ENCODE peak calls at places on chromosome 12, in four cellular contexts. One of them, this sample, is unnamed.

GRCh38 chr12:120754792-120755191 is 29.2 kb downstream of the ACADS start:
- DNase-seq in H9: no peak
- DNase-seq in trophoblast cell: no peak
- DNase-seq in IMR-90: no peak
- DNase-seq in this sample: no peak

GRCh38 chr12:127811988-127812387 is 455.0 kb upstream of the TMEM132C start:
- DNase-seq in H9: peak; percentile 43
- DNase-seq in trophoblast cell: peak; percentile 2
- DNase-seq in IMR-90: no peak
- DNase-seq in this sample: peak; percentile 81

GRCh38 chr12:98503593-98504367 is 11.6 kb upstream of the TMPO start:
- DNase-seq in IMR-90: peak; percentile 89
- DNase-seq in trophoblast cell: peak; percentile 95
- DNase-seq in H9: peak; percentile 96
- DNase-seq in this sample: peak; percentile 98

GRCh38 chr12:2836004-2836403 is 1.2 kb upstream of the NRIP2 start:
- DNase-seq in IMR-90: no peak
- DNase-seq in H9: no peak
- DNase-seq in trophoblast cell: no peak
- DNase-seq in this sample: no peak

GRCh38 chr12:5388581-5389535 is 43.0 kb upstream of the NTF3 start:
- DNase-seq in IMR-90: peak; percentile 18
- DNase-seq in H9: no peak
- DNase-seq in trophoblast cell: peak; percentile 55
- DNase-seq in this sample: no peak

GRCh38 chr12:78793982-78794381 is 70.6 kb upstream of the SYT1 start:
- DNase-seq in trophoblast cell: peak; percentile 3
- DNase-seq in H9: no peak
- DNase-seq in IMR-90: no peak
- DNase-seq in this sample: no peak

GRCh38 chr12:69534389-69534822 is 50.9 kb upstream of the CCT2 start:
- DNase-seq in trophoblast cell: peak; percentile 97
- DNase-seq in H9: peak; percentile 89
- DNase-seq in IMR-90: peak; percentile 100
- DNase-seq in this sample: peak; percentile 99

GRCh38 chr12:27549801-27550652 is 26.0 kb downstream of the PPFIBP1 start:
- DNase-seq in IMR-90: peak; percentile 97
- DNase-seq in H9: peak; percentile 50
- DNase-seq in trophoblast cell: peak; percentile 97
- DNase-seq in this sample: peak; percentile 86

GRCh38 chr12:50725011-50725899 is 38.6 kb upstream of the ATF1 start:
- DNase-seq in trophoblast cell: no peak
- DNase-seq in IMR-90: peak; percentile 35
- DNase-seq in H9: no peak
- DNase-seq in this sample: no peak

GRCh38 chr12:27711312-27711682 is 665 bp downstream of the MRPS35 start:
- DNase-seq in IMR-90: no peak
- DNase-seq in H9: no peak
- DNase-seq in trophoblast cell: peak; percentile 33
- DNase-seq in this sample: peak; percentile 62

GRCh38 chr12:69739287-69740191 is 879 bp downstream of the RAB3IP start:
- DNase-seq in IMR-90: peak; percentile 13
- DNase-seq in trophoblast cell: peak; percentile 58
- DNase-seq in H9: peak; percentile 58
- DNase-seq in this sample: peak; percentile 70

GRCh38 chr12:47328831-47329545 is 249.2 kb upstream of the AMIGO2 start:
- DNase-seq in IMR-90: peak; percentile 77
- DNase-seq in trophoblast cell: peak; percentile 5
- DNase-seq in H9: no peak
- DNase-seq in this sample: no peak

GRCh38 chr12:21239866-21240265 is 94.9 kb downstream of the SLCO1A2 start:
- DNase-seq in H9: no peak
- DNase-seq in trophoblast cell: peak; percentile 61
- DNase-seq in IMR-90: no peak
- DNase-seq in this sample: no peak

GRCh38 chr12:105317942-105318614 is 12.4 kb upstream of the C12orf75 start:
- DNase-seq in IMR-90: no peak
- DNase-seq in trophoblast cell: peak; percentile 90
- DNase-seq in H9: no peak
- DNase-seq in this sample: no peak

GRCh38 chr12:104746689-104747088 is 211.4 kb downstream of the SLC41A2 start:
- DNase-seq in trophoblast cell: no peak
- DNase-seq in IMR-90: no peak
- DNase-seq in H9: no peak
- DNase-seq in this sample: no peak

GRCh38 chr12:57452181-57452936 is 2.7 kb upstream of the INHBE start:
- DNase-seq in trophoblast cell: peak; percentile 17
- DNase-seq in IMR-90: peak; percentile 97
- DNase-seq in H9: no peak
- DNase-seq in this sample: peak; percentile 92
- H3K23ac ChIP-seq in trophoblast cell: no peak overlapping the region
- H3K23ac ChIP-seq in IMR-90: peak overlapping the region; percentile 10
- H3K23ac ChIP-seq in H9: no peak overlapping the region
- H3K23ac ChIP-seq in this sample: no peak overlapping the region

GRCh38 chr12:10736460-10736859 is 13.3 kb upstream of the YBX3 start:
- DNase-seq in IMR-90: no peak
- DNase-seq in H9: no peak
- DNase-seq in trophoblast cell: peak; percentile 42
- DNase-seq in this sample: no peak

GRCh38 chr12:10740182-10740581 is 17.1 kb upstream of the YBX3 start:
- DNase-seq in H9: no peak
- DNase-seq in trophoblast cell: no peak
- DNase-seq in IMR-90: no peak
- DNase-seq in this sample: peak; percentile 70

GRCh38 chr12:10741836-10742235 is 18.7 kb upstream of the YBX3 start:
- DNase-seq in IMR-90: no peak
- DNase-seq in trophoblast cell: no peak
- DNase-seq in H9: no peak
- DNase-seq in this sample: no peak

GRCh38 chr12:10737249-10737648 is 14.1 kb upstream of the YBX3 start:
- DNase-seq in trophoblast cell: no peak
- DNase-seq in H9: no peak
- DNase-seq in IMR-90: no peak
- DNase-seq in this sample: no peak

DNA sequence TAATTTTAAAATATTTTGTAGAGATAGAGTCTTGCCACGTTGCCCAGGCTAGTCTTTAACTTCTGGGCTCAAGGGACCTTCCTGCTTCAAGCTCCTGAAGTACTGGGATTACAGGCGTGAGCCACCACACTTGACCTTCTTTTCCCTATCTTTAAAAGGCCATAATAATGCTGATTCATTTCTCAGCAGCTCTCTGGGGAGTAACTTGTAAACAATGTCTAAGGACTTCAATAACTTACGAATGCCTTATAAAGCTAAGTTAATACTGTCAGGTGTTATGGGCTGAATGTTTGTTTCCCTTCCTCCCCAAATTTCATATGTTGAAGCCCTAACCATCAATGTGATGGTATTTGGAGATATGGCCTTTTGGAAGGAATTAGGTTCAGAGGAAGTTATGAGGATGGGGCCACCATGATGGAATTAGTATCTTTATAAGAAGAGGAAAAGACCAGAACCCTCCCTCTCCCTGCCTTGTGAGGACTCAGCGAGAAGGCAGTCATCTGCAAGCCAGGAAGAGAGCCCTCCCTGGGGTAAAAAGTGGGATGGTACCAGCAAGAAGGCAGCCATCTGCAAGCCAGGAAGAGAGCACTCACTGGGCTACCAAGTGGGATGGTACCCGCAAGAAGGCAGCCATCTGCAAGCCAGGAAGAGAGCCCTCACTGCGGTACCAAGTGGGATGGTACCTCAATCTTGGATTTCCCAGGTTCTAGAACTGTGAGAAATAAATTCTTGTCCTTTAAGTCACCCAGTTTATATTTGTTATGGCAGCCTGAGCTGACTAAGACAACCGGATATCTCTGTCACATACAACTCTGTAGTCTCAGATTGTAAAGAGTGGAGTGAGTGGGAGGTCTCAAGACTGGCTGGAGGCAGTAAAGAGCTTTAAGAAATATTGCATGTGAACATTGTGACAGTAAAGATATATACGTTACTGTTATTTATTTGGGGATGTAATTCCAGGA is 16.3 kb upstream of the YBX3 start:
- DNase-seq in trophoblast cell: no peak
- DNase-seq in IMR-90: no peak
- DNase-seq in H9: no peak
- DNase-seq in this sample: no peak
- H3K23ac ChIP-seq in trophoblast cell: no peak overlapping the region
- H3K23ac ChIP-seq in IMR-90: no peak overlapping the region
- H3K23ac ChIP-seq in H9: no peak overlapping the region
- H3K23ac ChIP-seq in this sample: no peak overlapping the region

DNA sequence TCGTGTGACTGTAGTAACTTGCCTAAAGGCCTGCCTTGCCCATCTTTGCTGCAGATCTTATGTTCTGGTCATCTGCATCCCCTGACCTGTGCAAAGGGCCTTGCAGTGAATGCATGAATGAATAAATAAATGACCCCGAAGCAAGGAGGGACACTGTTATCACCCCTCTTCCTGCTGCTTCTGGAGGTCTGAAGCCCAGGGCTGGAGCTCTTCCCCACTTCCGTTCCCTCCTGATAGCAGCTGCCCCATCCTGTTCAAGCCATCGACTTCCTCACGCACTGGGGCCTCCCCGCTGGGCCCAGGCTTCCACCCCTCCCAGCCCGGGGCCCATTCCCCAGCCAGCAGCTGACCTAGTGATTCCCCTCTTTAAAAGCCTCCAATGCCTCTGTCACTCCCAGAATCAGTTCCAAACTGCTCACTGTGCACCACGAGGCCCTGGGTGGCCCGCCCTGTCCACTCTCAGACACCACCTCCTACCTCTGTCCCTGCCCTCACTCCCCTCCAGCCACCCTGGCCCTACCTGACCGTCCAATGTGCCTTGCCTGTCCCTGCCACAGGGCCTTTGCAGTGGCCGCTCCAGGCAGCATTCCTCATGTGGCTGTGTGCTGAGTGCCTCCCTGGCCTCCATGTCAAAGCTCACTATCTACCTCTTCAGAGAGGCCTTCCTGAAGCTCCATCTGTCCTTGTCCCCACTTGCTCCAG is 78.6 kb downstream of the SCARB1 start:
- DNase-seq in H9: no peak
- DNase-seq in IMR-90: no peak
- DNase-seq in trophoblast cell: no peak
- DNase-seq in this sample: no peak
- H3K23ac ChIP-seq in H9: no peak overlapping the region
- H3K23ac ChIP-seq in IMR-90: no peak overlapping the region
- H3K23ac ChIP-seq in trophoblast cell: no peak overlapping the region
- H3K23ac ChIP-seq in this sample: no peak overlapping the region

DNA sequence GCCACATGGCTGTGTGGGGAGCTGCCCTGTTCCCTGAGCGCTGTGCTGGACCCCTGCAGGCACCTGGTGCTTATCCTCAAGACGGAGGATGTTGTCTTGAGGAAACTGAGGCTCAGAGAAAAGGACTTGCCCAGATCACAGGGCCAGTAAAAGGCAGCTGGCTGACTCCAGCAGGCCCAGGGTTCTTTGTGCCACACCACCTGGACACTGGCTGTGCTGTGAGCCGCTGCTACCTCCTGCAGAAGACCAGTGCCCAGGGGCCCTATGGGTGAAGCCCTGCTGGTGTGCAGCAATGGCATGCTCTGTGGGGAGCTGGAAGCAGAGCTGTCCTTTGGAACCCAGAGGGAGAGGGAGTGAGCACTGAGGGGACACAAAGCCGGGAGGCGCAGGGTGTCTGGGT is 75.9 kb downstream of the DDX51 start:
- DNase-seq in IMR-90: no peak
- DNase-seq in trophoblast cell: no peak
- DNase-seq in H9: no peak
- DNase-seq in this sample: no peak
- H3K23ac ChIP-seq in IMR-90: no peak overlapping the region
- H3K23ac ChIP-seq in trophoblast cell: no peak overlapping the region
- H3K23ac ChIP-seq in H9: no peak overlapping the region
- H3K23ac ChIP-seq in this sample: no peak overlapping the region

DNA sequence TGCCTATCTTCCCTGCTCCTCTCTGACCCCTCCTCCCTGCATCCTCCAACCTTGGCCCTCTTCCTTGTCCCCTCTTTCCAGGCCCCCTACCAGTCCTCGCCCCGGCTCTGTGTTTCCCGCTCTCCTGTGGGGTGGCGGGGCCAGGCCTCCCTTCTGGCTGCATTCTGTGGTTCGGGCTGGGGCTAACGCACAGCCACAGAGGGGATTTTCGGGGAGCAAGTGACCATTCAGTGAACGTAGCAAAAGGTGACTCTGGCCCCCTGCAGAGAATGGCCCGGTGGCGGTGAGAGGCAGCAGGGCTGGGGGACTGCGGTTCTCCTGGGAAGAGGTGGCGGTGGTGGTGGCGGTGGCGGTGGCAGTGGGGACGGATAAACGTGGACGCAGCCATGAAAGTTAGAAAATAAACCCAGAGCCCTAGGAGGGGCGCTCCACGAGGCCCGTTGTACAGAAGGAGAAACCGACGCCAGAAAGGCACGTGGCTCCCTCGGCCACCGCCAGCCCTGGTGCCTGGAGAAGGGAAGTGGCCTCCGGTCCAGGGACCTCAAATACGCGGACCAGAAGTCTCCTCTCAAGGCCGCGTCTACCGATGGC is 269.6 kb downstream of the ADGRD1 start:
- DNase-seq in IMR-90: no peak
- DNase-seq in H9: peak; percentile 32
- DNase-seq in trophoblast cell: no peak
- DNase-seq in this sample: no peak
- H3K23ac ChIP-seq in IMR-90: no peak overlapping the region
- H3K23ac ChIP-seq in H9: no peak overlapping the region
- H3K23ac ChIP-seq in trophoblast cell: no peak overlapping the region
- H3K23ac ChIP-seq in this sample: no peak overlapping the region